ENCODE peak calls at places on chromosomes 11 and 22, in six cellular contexts. Y is kidney epithelial cell; Z is right lobe of liver; S is HFF-Myc; M is glutamatergic neuron; D is CD4-positive, alpha-beta T cell. T is an unnamed sample.

GRCh38 chr11:116579857-116580727 is 192.7 kb downstream of the BUD13 start:
- DNase-seq in Z (no peak), S (no peak), Y (no peak), D (no peak), M (peak; percentile 35), T (no peak)

GRCh38 chr22:30314918-30315317 is 11.8 kb downstream of the TBC1D10A start:
- DNase-seq in D (no peak), Z (no peak), M (no peak), S (no peak), Y (no peak), T (no peak)

GRCh38 chr22:46584081-46584903 is 35.9 kb upstream of the GRAMD4 start:
- DNase-seq in S (no peak), D (no peak), Z (no peak), Y (no peak), M (no peak), T (no peak)

GRCh38 chr11:76664578-76665061 is 5.9 kb downstream of the LRRC32 start:
- DNase-seq in D (no peak), S (no peak), Y (no peak), Z (peak; percentile 44), M (peak; percentile 13), T (no peak)

GRCh38 chr22:29205598-29206371 is at the start of gene EMID1:
- DNase-seq in Y (no peak), S (no peak), D (no peak), Z (no peak), M (peak; percentile 69), T (no peak)

GRCh38 chr22:22948651-22949611 is 61.3 kb downstream of the IGLL5 start:
- DNase-seq in Z (no peak), M (no peak), Y (no peak), D (no peak), S (no peak), T (no peak)

GRCh38 chr11:109885006-109885405 is 208.2 kb upstream of the ZC3H12C start:
- DNase-seq in M (no peak), D (no peak), Z (no peak), Y (no peak), S (no peak), T (no peak)

GRCh38 chr22:45804986-45805325 is 133.3 kb downstream of the ATXN10 start:
- DNase-seq in Z (no peak), M (no peak), Y (peak; percentile 91), D (no peak), S (peak; percentile 93), T (peak; percentile 96)

GRCh38 chr22:20017622-20017958 is 967 bp upstream of the ARVCF start:
- DNase-seq in D (no peak), S (no peak), Z (no peak), Y (no peak), M (no peak), T (no peak)

GRCh38 chr11:225734-226453 is 10.2 kb downstream of the SIRT3 start:
- DNase-seq in Y (no peak), D (no peak), M (no peak), Z (peak; percentile 32), S (no peak), T (no peak)

GRCh38 chr22:30754971-30755759 is 60.5 kb downstream of the OSBP2 start:
- DNase-seq in Y (no peak), D (peak; percentile 23), Z (peak; percentile 54), M (peak; percentile 62), S (peak; percentile 44), T (peak; percentile 76)

GRCh38 chr11:11621881-11622706 is at the start of gene GALNT18:
- DNase-seq in Y (peak; percentile 56), M (peak; percentile 97), Z (peak; percentile 96), D (peak; percentile 42), S (peak; percentile 56), T (peak; percentile 74)
- TF ChIP-seq CTCF in Y (peak; percentile 31), M (peak; percentile 53), Z (peak; percentile 45), D (no peak), S (peak; percentile 37), T (peak; percentile 42)

GRCh38 chr11:125274309-125274708 is 109.8 kb downstream of the PKNOX2 start:
- DNase-seq in Y (no peak), D (no peak), M (no peak), Z (no peak), S (no peak), T (no peak)
- TF ChIP-seq CTCF in Y (no peak), D (no peak), M (no peak), Z (no peak), S (no peak), T (no peak)

GRCh38 chr11:70460111-70460510 is 61.8 kb downstream of the CTTN start:
- DNase-seq in Y (no peak), S (no peak), M (no peak), D (no peak), Z (no peak), T (no peak)
- TF ChIP-seq CTCF in Y (no peak), S (no peak), M (no peak), D (no peak), Z (no peak), T (no peak)

GRCh38 chr11:94740975-94741707 is 27.0 kb upstream of the AMOTL1 start:
- DNase-seq in M (peak; percentile 24), D (no peak), S (peak; percentile 60), Z (peak; percentile 49), Y (no peak), T (no peak)
- TF ChIP-seq CTCF in M (peak; percentile 26), D (no peak), S (peak; percentile 48), Z (peak; percentile 40), Y (peak; percentile 59), T (peak; percentile 72)

GRCh38 chr11:6233984-6234313 is 487 bp downstream of the FHIP1B start:
- DNase-seq in D (no peak), M (no peak), S (no peak), Y (no peak), Z (no peak), T (no peak)

GRCh38 chr11:6237903-6238302 is 986 bp upstream of the CNGA4 start:
- DNase-seq in Z (no peak), M (no peak), D (no peak), S (no peak), Y (no peak), T (no peak)

GRCh38 chr11:6237271-6237670 is 1.6 kb upstream of the CNGA4 start:
- DNase-seq in Z (no peak), Y (no peak), M (no peak), S (no peak), D (no peak), T (no peak)

GRCh38 chr11:6232899-6233298 is 1.5 kb downstream of the FHIP1B start:
- DNase-seq in Y (no peak), Z (no peak), S (no peak), M (no peak), D (no peak), T (no peak)

DNA sequence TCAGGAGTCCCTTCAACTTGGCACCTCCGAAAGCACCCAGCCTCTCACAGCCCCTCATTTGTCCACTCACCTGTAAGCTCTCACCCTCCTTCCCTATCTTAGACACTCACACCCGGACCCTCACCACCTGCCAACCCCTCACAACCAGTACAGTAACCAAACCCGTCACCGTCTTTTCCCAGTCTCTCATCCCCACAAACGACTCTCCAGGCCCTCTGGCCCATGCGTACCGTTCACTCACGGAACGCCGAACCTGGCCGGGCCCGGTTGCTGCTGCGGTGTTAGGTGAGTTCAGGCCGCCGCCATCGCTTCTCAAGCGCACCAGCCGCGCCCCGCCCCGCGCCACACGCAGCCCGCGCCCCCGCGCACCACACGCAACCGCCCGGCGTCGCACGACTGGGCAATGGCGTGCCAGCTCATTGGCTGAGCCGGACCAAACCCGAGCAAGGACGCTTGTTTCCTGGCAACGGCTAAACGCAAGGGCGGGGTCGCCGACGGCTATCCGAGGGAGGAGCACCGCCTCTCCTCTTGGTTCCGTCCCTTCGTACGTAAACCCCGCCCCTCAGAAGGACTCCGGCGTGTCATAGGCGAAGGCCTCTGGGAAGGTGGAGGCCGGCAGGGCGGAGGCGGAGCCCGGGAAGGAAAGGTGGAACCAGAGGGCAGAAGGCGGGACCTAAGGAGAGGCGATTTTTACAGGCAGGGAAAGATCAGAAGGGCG is at the start of gene FHIP1B:
- DNase-seq in S (peak; percentile 98), D (peak; percentile 98), Y (peak; percentile 97), Z (peak; percentile 100), M (peak; percentile 99), T (peak; percentile 99)
- TF ChIP-seq CTCF in S (no peak), D (no peak), Y (no peak), Z (no peak), M (no peak), T (no peak)